ENCODE peak calls at places on chromosomes 7 and 10, in six cellular contexts. M is cardiac septum, H is body of pancreas, I is T-helper 17 cell, C is ELR, P is KG1. D is an unnamed sample.

GRCh38 chr10:47048533-47048905 is 137.3 kb downstream of the PTPN20 start:
- DNase-seq in C (peak; percentile 17), P (no peak), M (no peak), I (no peak), H (no peak), D (no peak)

GRCh38 chr10:86946215-86947170 is 10.9 kb downstream of the MMRN2 start:
- DNase-seq in P (no peak), M (peak; percentile 79), C (no peak), I (no peak), H (no peak), D (no peak)

GRCh38 chr7:156780724-156781455 is 112.1 kb downstream of the LMBR1 start:
- DNase-seq in C (no peak), I (no peak), H (no peak), M (no peak), P (peak; percentile 45), D (peak; percentile 30)

GRCh38 chr7:43462836-43463235 is 120.1 kb upstream of the STK17A start:
- DNase-seq in P (no peak), M (no peak), H (no peak), I (no peak), C (no peak), D (no peak)

GRCh38 chr7:106773228-106773627 is 91.9 kb upstream of the PIK3CG start:
- DNase-seq in I (no peak), P (no peak), M (no peak), H (no peak), C (peak; percentile 18), D (no peak)

GRCh38 chr7:42247301-42247700 is 10.3 kb upstream of the GLI3 start:
- DNase-seq in M (no peak), C (peak; percentile 97), P (no peak), H (no peak), I (no peak), D (no peak)

GRCh38 chr10:24951201-24952145 is 933 bp downstream of the PRTFDC1 start:
- DNase-seq in P (no peak), H (peak; percentile 9), C (peak; percentile 52), I (no peak), M (no peak), D (peak; percentile 70)

GRCh38 chr7:3897430-3898385 is 596.7 kb downstream of the SDK1 start:
- DNase-seq in C (peak; percentile 48), H (peak; percentile 44), M (no peak), I (no peak), P (no peak), D (peak; percentile 23)

GRCh38 chr7:70477051-70478010 is 654.6 kb upstream of the GALNT17 start:
- DNase-seq in I (no peak), M (no peak), P (no peak), H (peak; percentile 38), C (peak; percentile 19), D (no peak)

GRCh38 chr7:927031-927671 is 27.3 kb downstream of the ADAP1 start:
- DNase-seq in M (peak; percentile 33), H (peak; percentile 1), P (no peak), I (peak; percentile 1), C (no peak), D (no peak)

GRCh38 chr7:131346885-131347592 is 19.4 kb downstream of the MKLN1 start:
- DNase-seq in I (no peak), M (no peak), H (no peak), C (no peak), P (no peak), D (no peak)

GRCh38 chr7:929311-929711 is 25.2 kb downstream of the ADAP1 start:
- DNase-seq in M (no peak), I (peak; percentile 3), P (no peak), C (no peak), H (peak; percentile 1), D (no peak)

GRCh38 chr10:52652431-52653220 is 120.0 kb downstream of the MBL2 start:
- DNase-seq in M (no peak), I (no peak), H (no peak), C (no peak), P (no peak), D (no peak)

GRCh38 chr10:26544932-26545331 is 106.8 kb downstream of the APBB1IP start:
- DNase-seq in C (no peak), P (no peak), I (no peak), M (no peak), H (no peak), D (no peak)

GRCh38 chr7:66736892-66737291 is 3.6 kb upstream of the RABGEF1 start:
- DNase-seq in C (no peak), M (no peak), I (no peak), P (no peak), H (no peak), D (no peak)

GRCh38 chr7:150781016-150781415 is 19.1 kb downstream of the TMEM176B start:
- DNase-seq in P (no peak), I (no peak), H (no peak), C (no peak), M (no peak), D (peak; percentile 42)

GRCh38 chr7:102165136-102165535 is 121.5 kb upstream of the SH2B2 start:
- DNase-seq in H (no peak), P (no peak), M (no peak), C (no peak), I (no peak), D (no peak)

GRCh38 chr7:26490631-26491624 is 199.3 kb downstream of the SNX10 start:
- DNase-seq in P (no peak), C (no peak), M (no peak), H (no peak), I (no peak), D (no peak)

GRCh38 chr7:43391518-43391917 is 191.4 kb upstream of the STK17A start:
- DNase-seq in I (no peak), H (no peak), M (no peak), P (no peak), C (no peak), D (no peak)

GRCh38 chr10:78301891-78302738 is 268.5 kb downstream of the RPS24 start:
- DNase-seq in C (peak; percentile 19), H (no peak), M (peak; percentile 61), P (no peak), I (no peak), D (no peak)

GRCh38 chr7:70810558-70811139 is 321.3 kb upstream of the GALNT17 start:
- DNase-seq in P (no peak), M (no peak), C (no peak), I (no peak), H (no peak), D (no peak)

GRCh38 chr10:103168436-103168835 is 24.6 kb downstream of the NT5C2 start:
- DNase-seq in P (no peak), H (no peak), M (no peak), I (no peak), C (peak; percentile 87), D (no peak)

GRCh38 chr7:43669286-43670081 is 59.8 kb downstream of the COA1 start:
- DNase-seq in I (peak; percentile 70), P (no peak), C (no peak), H (no peak), M (no peak), D (no peak)

GRCh38 chr7:44449531-44449930 is 40.9 kb downstream of the NUDCD3 start:
- DNase-seq in M (no peak), H (no peak), C (no peak), I (no peak), P (no peak), D (peak; percentile 16)

GRCh38 chr10:91335147-91335546 is 75.0 kb upstream of the HECTD2 start:
- DNase-seq in C (peak; percentile 12), P (no peak), I (no peak), M (no peak), H (no peak), D (no peak)

GRCh38 chr10:84194424-84195043 is at the start of gene CDHR1:
- DNase-seq in H (peak; percentile 9), M (no peak), I (peak; percentile 15), C (peak; percentile 16), P (no peak), D (no peak)

GRCh38 chr7:26155531-26156375 is 3.8 kb downstream of the NFE2L3 start:
- DNase-seq in C (peak; percentile 85), H (no peak), M (no peak), P (no peak), I (no peak), D (no peak)

GRCh38 chr10:57023626-57024025 is 662.6 kb upstream of the ZWINT start:
- DNase-seq in C (no peak), H (no peak), I (no peak), M (no peak), P (no peak), D (no peak)

GRCh38 chr10:29926649-29927048 is 132.7 kb downstream of the JCAD start:
- DNase-seq in P (no peak), C (peak; percentile 55), M (no peak), H (no peak), I (no peak), D (no peak)

GRCh38 chr10:36373424-36374096 is 731.5 kb upstream of the FZD8 start:
- DNase-seq in C (no peak), P (no peak), H (no peak), I (no peak), M (no peak), D (no peak)

GRCh38 chr10:74231375-74231774 is 80.4 kb downstream of the ADK start:
- DNase-seq in H (no peak), I (no peak), C (peak; percentile 80), M (no peak), P (no peak), D (no peak)

GRCh38 chr10:13449296-13449695 is 79.5 kb downstream of the BEND7 start:
- DNase-seq in C (peak; percentile 35), H (no peak), P (no peak), M (no peak), I (no peak), D (no peak)

GRCh38 chr10:61157182-61157581 is 213.2 kb upstream of the RHOBTB1 start:
- DNase-seq in H (no peak), P (no peak), I (no peak), C (no peak), M (no peak), D (no peak)

GRCh38 chr10:14016011-14016536 is 314.6 kb downstream of the FRMD4A start:
- DNase-seq in P (no peak), I (no peak), H (peak; percentile 62), M (peak; percentile 82), C (peak; percentile 34), D (peak; percentile 17)